ENCODE peak calls at places on chromosome 5, in eight cellular contexts. H, Y, J, T, C, B, F and P are unnamed samples.

GRCh38 chr5:78339591-78340450 is 20.6 kb upstream of the SCAMP1 start:
- DNase-seq in H (no peak), Y (no peak), J (no peak), T (no peak), C (no peak), B (no peak), F (no peak), P (no peak)

GRCh38 chr5:37814699-37815098 is 25.1 kb downstream of the GDNF start:
- DNase-seq in H (no peak), Y (peak; percentile 53), J (no peak), T (no peak), C (peak; percentile 84), B (no peak), F (no peak), P (no peak)

GRCh38 chr5:176737746-176738699 is 72.3 kb upstream of the UNC5A start:
- DNase-seq in H (peak; percentile 20), Y (no peak), J (no peak), T (no peak), C (no peak), B (no peak), F (no peak), P (no peak)

GRCh38 chr5:173907284-173907683 is 19.1 kb downstream of the CPEB4 start:
- DNase-seq in H (no peak), Y (no peak), J (no peak), T (no peak), C (no peak), B (no peak), F (no peak), P (no peak)

GRCh38 chr5:105263522-105263921 is 1700.9 kb upstream of the NUDT12 start:
- DNase-seq in H (no peak), Y (no peak), J (no peak), T (no peak), C (no peak), B (no peak), F (no peak), P (no peak)

GRCh38 chr5:33794550-33795300 is 97.1 kb downstream of the ADAMTS12 start:
- DNase-seq in H (no peak), Y (peak; percentile 46), J (no peak), T (no peak), C (peak; percentile 80), B (no peak), F (no peak), P (no peak)

GRCh38 chr5:154385236-154385512 is 60.6 kb upstream of the SAP30L start:
- DNase-seq in H (no peak), Y (peak; percentile 30), J (no peak), T (no peak), C (no peak), B (no peak), F (no peak), P (no peak)

GRCh38 chr5:134406390-134406789 is 5.3 kb downstream of the CDKN2AIPNL start:
- DNase-seq in H (no peak), Y (no peak), J (no peak), T (no peak), C (no peak), B (no peak), F (no peak), P (no peak)

GRCh38 chr5:172848419-172848818 is 14.4 kb downstream of the ERGIC1 start:
- DNase-seq in H (no peak), Y (no peak), J (no peak), T (no peak), C (no peak), B (no peak), F (no peak), P (no peak)

GRCh38 chr5:179795049-179795862 is 1.5 kb downstream of the LTC4S start:
- DNase-seq in H (peak; percentile 31), Y (no peak), J (no peak), T (no peak), C (no peak), B (no peak), F (no peak), P (no peak)

GRCh38 chr5:180281706-180282105 is 10.2 kb downstream of the MAPK9 start:
- DNase-seq in H (no peak), Y (no peak), J (no peak), T (no peak), C (no peak), B (no peak), F (no peak), P (no peak)

GRCh38 chr5:122258241-122258640 is 53.8 kb upstream of the SNCAIP start:
- DNase-seq in H (no peak), Y (no peak), J (no peak), T (no peak), C (no peak), B (no peak), F (no peak), P (no peak)

GRCh38 chr5:122258840-122259239 is 53.2 kb upstream of the SNCAIP start:
- DNase-seq in H (no peak), Y (no peak), J (no peak), T (no peak), C (no peak), B (no peak), F (no peak), P (no peak)

GRCh38 chr5:122257000-122257399 is 55.0 kb upstream of the SNCAIP start:
- DNase-seq in H (no peak), Y (no peak), J (no peak), T (no peak), C (no peak), B (no peak), F (no peak), P (no peak)

GRCh38 chr5:122253794-122254193 is 58.2 kb upstream of the SNCAIP start:
- DNase-seq in H (no peak), Y (no peak), J (no peak), T (no peak), C (no peak), B (no peak), F (no peak), P (no peak)

DNA sequence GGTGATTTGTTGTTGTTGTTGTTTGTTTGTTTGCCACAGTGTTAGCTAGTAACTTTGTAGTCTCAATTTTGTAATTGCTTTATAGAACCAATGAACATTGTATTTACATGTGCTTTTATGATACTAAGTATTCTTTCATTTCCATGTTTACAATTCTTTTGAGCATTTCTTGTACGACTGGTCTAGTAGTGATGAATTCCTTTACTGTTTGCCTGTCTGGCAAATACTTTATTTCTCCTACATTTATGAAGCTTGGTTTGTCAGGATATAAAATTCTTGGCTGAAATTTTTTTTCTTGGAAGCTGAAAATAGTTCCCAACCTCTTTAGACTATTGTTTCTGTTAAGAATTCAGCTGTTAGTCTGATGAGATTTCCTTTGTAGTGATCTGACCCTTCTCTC is 55.6 kb upstream of the SNCAIP start:
- DNase-seq in H (no peak), Y (no peak), J (no peak), T (no peak), C (no peak), B (no peak), F (no peak), P (no peak)
- H3K9me3 ChIP-seq in H (peaks cover 38% of the 10 kb centered on the region), Y (no peaks in the 10 kb centered on the region), J (peaks cover 40% of the 10 kb centered on the region), T (peaks cover 13% of the 10 kb centered on the region), C (no peaks in the 10 kb centered on the region), B (peaks cover 24% of the 10 kb centered on the region), F (peaks cover 35% of the 10 kb centered on the region), P (peaks cover 26% of the 10 kb centered on the region)

DNA sequence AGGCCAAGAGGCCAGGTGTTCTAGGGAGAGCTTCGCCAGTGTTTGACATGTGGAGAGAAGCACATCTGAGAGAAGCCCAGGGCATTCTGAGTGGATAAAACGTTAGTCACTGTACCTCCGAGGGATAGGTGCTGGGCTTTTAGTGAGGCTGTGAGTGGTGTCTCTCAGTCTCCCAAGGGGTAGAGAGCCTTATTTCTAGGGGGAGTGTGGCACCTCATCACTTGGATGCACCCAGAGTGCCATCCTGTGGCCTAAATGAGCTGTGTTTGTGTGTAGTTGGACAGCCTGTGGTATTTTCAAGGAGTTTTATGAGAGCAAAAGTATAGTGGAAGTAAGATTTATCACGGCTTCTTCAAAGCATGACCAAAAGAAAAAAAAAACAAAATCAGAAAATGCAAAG is 1046.9 kb upstream of the WWC1 start:
- DNase-seq in H (no peak), Y (peak; percentile 18), J (no peak), T (no peak), C (no peak), B (no peak), F (no peak), P (no peak)
- TF ChIP-seq CTCF in H (no peak), Y (peak; percentile 27), J (no peak), T (no peak), C (no peak), B (no peak), F (no peak), P (no peak)

GRCh38 chr5:150035139-150035893 is 34.8 kb downstream of the HMGXB3 start:
- DNase-seq in H (no peak), Y (no peak), J (no peak), T (no peak), C (no peak), B (no peak), F (no peak), P (no peak)
- H3K27ac ChIP-seq in H (no peak overlapping the region), Y (no peak overlapping the region), J (no peak overlapping the region), T (no peak overlapping the region), C (no peak overlapping the region), B (no peak overlapping the region), F (no peak overlapping the region), P (no peak overlapping the region)

DNA sequence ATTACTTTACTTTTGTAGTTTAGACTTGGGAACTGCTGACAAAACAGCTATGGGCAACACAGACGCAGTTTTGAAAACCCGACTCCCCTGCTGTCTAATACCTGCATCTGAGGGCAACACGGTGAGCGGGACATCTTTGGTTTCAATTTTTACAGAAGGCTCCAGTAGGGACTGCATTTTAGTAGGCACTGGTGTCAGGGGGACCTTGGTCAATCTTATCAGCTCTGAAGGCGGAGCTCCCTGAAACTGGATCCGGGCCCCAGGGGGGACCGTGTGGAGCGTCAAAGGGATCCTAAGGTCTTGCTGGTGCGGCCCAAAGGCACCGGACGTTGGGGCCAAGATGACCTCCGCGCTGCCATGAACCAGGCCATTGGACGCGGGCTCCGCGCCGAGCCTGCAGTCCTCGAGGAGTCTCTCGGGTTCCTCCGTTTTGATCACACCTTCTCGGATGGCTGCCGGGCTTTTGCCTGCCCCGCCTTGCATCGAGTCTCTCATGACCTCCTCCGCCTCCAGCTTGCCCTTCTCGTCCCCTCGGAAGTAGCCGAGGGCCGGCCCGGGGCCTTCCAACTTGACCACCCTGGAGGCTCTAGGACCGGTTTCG is 1.1 kb downstream of the SOX30 start:
- DNase-seq in H (no peak), Y (no peak), J (no peak), T (no peak), C (no peak), B (no peak), F (no peak), P (no peak)
- H3K9me3 ChIP-seq in H (peaks cover 5% of the 10 kb centered on the region), Y (no peaks in the 10 kb centered on the region), J (peaks cover 4% of the 10 kb centered on the region), T (peaks cover 19% of the 10 kb centered on the region), C (no peaks in the 10 kb centered on the region), B (no peaks in the 10 kb centered on the region), F (peaks cover 15% of the 10 kb centered on the region), P (no peaks in the 10 kb centered on the region)

DNA sequence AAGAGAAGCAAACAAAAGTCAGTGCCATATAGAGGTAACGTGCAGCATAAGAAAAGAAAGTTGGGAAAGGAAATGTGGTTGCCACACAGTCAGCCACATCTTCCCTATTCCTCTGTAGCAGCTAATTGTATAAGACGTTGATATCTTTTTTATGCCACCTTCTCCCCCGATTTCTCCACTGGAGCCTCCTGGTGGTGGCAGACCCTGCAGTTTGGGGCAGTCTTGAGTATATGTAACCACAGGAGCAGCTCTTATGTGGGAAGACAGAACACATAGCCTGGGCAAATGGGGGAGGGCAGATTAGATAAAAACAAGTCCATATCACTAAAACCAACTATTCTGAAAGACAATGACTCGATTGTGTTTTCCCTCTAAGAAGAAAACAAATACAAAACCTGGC is 99.7 kb downstream of the PLCXD3 start:
- DNase-seq in H (no peak), Y (no peak), J (no peak), T (peak; percentile 50), C (no peak), B (no peak), F (no peak), P (no peak)
- TF ChIP-seq CTCF in H (no peak), Y (no peak), J (no peak), T (peak; percentile 16), C (no peak), B (no peak), F (no peak), P (no peak)